ENCODE peak calls at places on chromosomes 16 and 17, in six cellular contexts. H is HCT116, D is transverse colon, O is stomach, U is GM12878, F is upper lobe of left lung. K is an unnamed sample.

GRCh38 chr17:77303620-77304019 is 162.9 kb downstream of the SEC14L1 start:
- DNase-seq in H (no peak), U (no peak), D (no peak), F (no peak), O (no peak), K (no peak)

GRCh38 chr16:48592839-48593429 is 17.0 kb downstream of the N4BP1 start:
- DNase-seq in H (no peak), U (no peak), O (no peak), F (no peak), D (no peak), K (no peak)

GRCh38 chr16:30659507-30660423 is 1.5 kb downstream of the FBRS start:
- DNase-seq in O (no peak), F (no peak), D (peak), H (no peak), U (no peak), K (peak)

GRCh38 chr16:21626659-21627277 is 25.6 kb downstream of the IGSF6 start:
- DNase-seq in O (no peak), U (no peak), H (peak), D (no peak), F (no peak), K (no peak)

GRCh38 chr17:47603830-47604229 is 45.9 kb upstream of the KPNB1 start:
- DNase-seq in O (no peak), F (no peak), H (no peak), D (no peak), U (no peak), K (no peak)

GRCh38 chr16:89360760-89361435 is 129.5 kb downstream of the ANKRD11 start:
- DNase-seq in F (no peak), D (peak), O (peak), H (no peak), U (peak), K (no peak)

GRCh38 chr16:57165923-57166322 is 19.9 kb downstream of the PSME3IP1 start:
- DNase-seq in D (no peak), F (no peak), H (no peak), U (no peak), O (no peak), K (no peak)

GRCh38 chr16:84599528-84600202 is 18.2 kb downstream of the COTL1 start:
- DNase-seq in F (no peak), D (peak), H (no peak), U (no peak), O (peak), K (no peak)

GRCh38 chr16:68590201-68590994 is 51.3 kb downstream of the ZFP90 start:
- DNase-seq in O (peak), U (no peak), D (peak), H (peak), F (peak), K (peak)

GRCh38 chr17:75011788-75012319 is 616 bp upstream of the MRPL58 start:
- DNase-seq in F (no peak), D (peak), H (no peak), O (peak), U (no peak), K (peak)

GRCh38 chr16:57608462-57609113 is 19.8 kb upstream of the ADGRG1 start:
- DNase-seq in D (no peak), F (peak), O (no peak), U (no peak), H (no peak), K (no peak)

GRCh38 chr16:70715113-70715711 is 29.4 kb upstream of the MTSS2 start:
- DNase-seq in U (no peak), D (peak), H (no peak), F (peak), O (peak), K (peak)
- H3K4me3 ChIP-seq in U (no peak), D (no peak), H (no peak), F (no peak), O (no peak), K (no peak)

DNA sequence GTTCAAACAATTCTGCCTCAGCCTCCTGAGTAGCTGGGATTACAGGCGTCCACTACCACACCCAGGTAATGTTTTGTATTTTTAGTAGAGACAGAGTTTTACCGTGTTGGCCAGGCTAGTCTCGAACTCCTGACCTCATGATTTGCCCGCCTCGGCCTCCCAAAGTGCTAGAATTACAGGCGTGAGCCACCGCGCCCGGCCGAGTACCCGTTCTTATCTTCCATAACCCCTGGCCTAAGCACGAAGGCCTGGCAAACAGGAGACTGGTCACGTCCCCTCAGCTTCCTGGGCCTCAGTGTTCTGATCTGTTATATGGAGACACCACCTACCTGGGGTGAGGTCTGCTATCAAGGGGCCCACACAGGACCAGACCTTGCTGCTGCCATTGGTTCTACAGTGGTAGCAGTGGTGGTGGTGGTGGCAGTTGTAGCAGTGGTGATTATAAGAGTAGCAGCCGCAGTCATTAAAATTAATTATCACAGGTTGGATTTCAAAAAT is 1.3 kb downstream of the SLC5A10 start:
- DNase-seq in U (no peak), H (no peak), D (no peak), O (no peak), F (no peak), K (no peak)
- TF ChIP-seq POLR2A in U (no peak), H (no peak), D (no peak), O (no peak), F (no peak), K (no peak)

DNA sequence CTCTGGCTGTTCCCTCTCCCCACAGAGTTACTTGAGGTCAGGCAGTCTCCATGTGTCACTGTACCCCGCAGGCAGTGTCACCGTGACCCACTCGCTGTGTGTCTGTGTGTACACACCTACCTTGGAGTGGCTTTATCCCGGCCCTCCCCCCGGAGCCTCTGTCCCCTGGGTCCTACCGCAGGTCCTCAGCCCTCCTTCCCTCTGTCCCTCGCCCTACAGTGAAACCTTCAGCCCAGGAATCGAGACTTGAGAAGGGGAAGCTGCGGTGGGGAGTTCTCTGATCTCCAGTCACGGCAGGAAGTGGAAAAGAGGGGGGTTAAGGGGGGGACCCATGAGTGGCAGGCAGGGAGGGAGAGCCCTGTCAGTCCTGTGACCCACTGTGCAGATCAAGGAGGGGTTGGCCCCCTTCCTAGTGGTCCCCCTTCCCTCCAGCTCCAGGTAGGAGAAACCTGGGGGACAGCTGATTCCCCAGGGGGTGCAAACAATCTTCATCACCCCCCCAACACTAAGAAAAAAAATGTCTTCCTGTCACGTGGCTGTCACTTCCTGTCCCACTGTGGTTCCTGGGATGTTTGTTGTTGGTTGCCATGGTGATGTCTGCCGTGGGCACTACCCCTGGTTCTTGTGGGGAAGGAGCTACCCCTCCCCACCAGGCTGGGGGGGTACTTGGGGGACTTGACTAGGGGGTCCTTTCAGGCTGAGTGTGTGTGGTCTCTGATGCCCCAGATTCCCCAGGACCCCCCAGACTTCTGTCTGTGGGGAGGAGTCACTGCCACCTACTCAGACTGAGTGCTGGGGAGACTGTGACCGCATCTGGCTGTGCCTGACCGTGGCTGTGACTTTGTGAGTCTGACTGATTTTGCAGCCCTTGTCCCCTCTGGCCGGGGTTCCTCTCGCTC is 13.7 kb downstream of the RARA start:
- DNase-seq in D (peak), F (no peak), H (peak), O (peak), U (peak), K (no peak)
- TF ChIP-seq POLR2AphosphoS5 in D (peak), F (peak), H (no peak), O (peak), U (peak), K (peak)

GRCh38 chr16:78462261-78463208 is 363.1 kb downstream of the WWOX start:
- DNase-seq in F (no peak), D (peak), H (no peak), O (no peak), U (no peak), K (no peak)
- H3K4me3 ChIP-seq in F (no peak), D (peak), H (no peak), O (no peak), U (no peak), K (no peak)

GRCh38 chr17:27670791-27671590 is 40.0 kb downstream of the LGALS9 start:
- DNase-seq in O (no peak), U (no peak), F (no peak), D (no peak), H (no peak), K (no peak)
- TF ChIP-seq POLR2A in O (no peak), U (no peak), F (no peak), D (no peak), H (no peak), K (no peak)

GRCh38 chr17:40093580-40094201 is 6.7 kb downstream of the NR1D1 start:
- DNase-seq in D (no peak), F (no peak), U (no peak), H (no peak), O (no peak), K (no peak)
- TF ChIP-seq POLR2AphosphoS5 in D (no peak), F (no peak), U (no peak), H (no peak), O (no peak), K (no peak)

DNA sequence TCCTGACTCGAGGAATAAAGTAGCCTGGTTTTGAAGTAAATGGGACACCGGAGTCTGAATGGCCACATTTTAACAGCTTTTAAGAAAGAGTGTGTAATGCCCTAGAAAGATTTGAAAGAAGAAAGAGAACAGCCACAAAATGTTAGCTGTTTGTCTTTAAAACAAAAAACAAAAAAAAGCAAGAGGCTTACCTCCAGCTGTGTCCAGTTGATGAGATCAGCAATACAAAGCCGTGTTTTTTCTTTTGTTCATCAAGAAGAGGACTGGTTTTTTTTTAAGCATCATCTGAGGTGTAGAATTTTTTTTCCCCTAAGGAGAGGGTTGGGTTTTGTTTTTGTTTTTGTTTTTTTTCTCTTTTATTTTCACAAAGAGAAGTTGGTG is 58.8 kb downstream of the NKD1 start:
- DNase-seq in U (no peak), F (no peak), O (no peak), H (no peak), D (no peak), K (no peak)
- H3K4me3 ChIP-seq in U (no peak), F (no peak), O (no peak), H (no peak), D (no peak), K (no peak)

DNA sequence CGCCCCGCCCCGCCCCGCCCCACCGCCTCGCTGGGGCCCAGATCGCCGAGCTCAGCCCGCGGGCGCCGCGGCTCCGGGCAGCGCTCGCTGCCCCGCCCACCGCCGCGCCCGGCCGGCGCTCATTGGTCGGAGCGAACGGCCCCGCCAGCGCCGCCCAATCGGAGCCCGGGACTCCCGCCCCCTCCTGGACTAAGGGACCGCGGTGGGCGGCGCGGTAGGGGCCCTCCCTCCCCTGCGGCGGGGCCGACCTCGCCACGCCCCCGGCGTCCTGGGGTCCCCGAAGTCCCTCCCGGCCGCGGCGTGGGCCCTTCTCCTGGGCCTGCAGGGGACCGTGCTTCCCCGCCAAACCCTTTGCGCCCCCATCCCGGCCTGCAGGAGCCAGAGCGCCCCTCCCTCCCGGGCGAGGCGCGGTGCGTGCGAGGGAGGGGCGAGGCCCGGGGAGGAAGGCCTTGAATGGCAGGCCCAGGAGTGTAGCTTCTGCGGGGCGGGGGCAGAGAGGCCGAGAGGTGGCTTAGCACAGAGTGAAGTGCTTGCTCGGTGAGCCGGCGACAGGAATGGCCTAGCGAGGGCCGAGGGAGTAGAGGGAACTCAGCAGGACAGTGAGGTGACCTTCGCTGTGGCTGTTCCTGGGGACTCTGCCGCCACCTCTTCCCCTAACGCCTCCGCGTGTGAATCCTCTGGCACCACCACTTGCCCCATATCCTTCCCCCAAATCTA is at the start of gene CAMKK1:
- DNase-seq in D (peak), O (peak), H (peak), U (no peak), F (peak), K (peak)
- TF ChIP-seq POLR2A in D (peak), O (no peak), H (no peak), U (peak), F (no peak), K (peak)

GRCh38 chr17:3049705-3050295 is 13.6 kb downstream of the OR1D5 start:
- DNase-seq in F (no peak), D (no peak), O (no peak), H (no peak), U (no peak), K (no peak)

GRCh38 chr17:3046753-3047152 is 16.7 kb downstream of the OR1D5 start:
- DNase-seq in O (no peak), U (no peak), H (no peak), D (no peak), F (no peak), K (no peak)

GRCh38 chr17:3043737-3044365 is 19.6 kb downstream of the OR1D5 start:
- DNase-seq in F (no peak), U (no peak), D (no peak), O (no peak), H (no peak), K (no peak)

DNA sequence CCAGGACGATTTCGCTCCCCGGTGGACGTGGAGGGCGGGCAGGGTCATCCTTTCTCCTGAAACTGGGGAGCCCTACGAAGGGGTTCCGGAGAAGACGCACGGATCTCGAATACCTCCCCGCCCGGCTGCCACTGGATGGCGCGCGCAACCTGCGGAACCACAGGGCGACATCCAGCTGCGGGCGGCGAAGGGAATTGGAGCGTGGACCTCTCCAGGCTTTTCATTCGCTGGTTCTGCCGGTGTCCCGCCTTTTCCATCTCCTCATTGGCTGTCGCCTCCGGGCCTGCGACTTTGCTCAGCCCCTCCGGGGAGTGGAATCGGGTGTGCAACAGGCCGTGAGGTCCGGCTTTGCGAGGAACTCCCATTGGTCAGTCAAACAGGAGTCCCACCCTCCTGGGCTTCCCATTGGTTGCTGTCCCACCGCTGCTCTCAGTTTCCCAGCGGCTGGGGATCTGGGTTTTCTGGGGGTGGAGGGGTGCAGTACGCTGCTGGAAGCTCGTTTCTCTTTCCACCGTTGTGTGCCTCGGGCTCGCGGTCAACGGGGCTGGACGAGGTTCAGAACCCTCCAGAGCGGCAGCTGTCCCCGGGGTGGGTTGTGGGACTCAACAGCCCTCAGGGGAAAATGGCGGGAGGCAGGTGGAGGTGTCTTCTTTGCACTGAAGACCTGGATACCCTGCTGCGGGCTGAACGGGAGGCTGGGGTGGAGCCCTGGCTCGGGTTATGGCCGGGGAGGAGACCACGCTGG is 14.5 kb downstream of the OR1D5 start:
- DNase-seq in H (peak), U (peak), O (peak), F (peak), D (peak), K (peak)
- TF ChIP-seq POLR2AphosphoS5 in H (peak), U (no peak), O (peak), F (peak), D (no peak), K (peak)

GRCh38 chr17:32854177-32854576 is 22.7 kb downstream of the MYO1D start:
- DNase-seq in F (no peak), O (no peak), D (no peak), U (no peak), H (peak), K (no peak)
- H3K4me3 ChIP-seq in F (no peak), O (no peak), D (no peak), U (no peak), H (no peak), K (no peak)

K was measured in prostate gland.